ENCODE peak calls at places on chromosome 22, in eight cellular contexts. O is BJ, A is tibial artery, E is left lung, V is AG09309, S is GM23338, U is cardiac fibroblast, W is brain microvascular endothelial cell. T is an unnamed sample.

GRCh38 chr22:44938886-44939285 is 70.9 kb downstream of the PHF21B start:
- DNase-seq in O (no peak), A (no peak), E (no peak), V (no peak), S (no peak), U (no peak), W (no peak), T (no peak)

GRCh38 chr22:37843746-37844089 is 416 bp downstream of the ANKRD54 start:
- DNase-seq in O (no peak), A (peak; percentile 28), E (no peak), V (no peak), S (peak; percentile 58), U (no peak), W (no peak), T (no peak)

GRCh38 chr22:37681556-37682049 is 4.5 kb upstream of the NOL12 start:
- DNase-seq in O (no peak), A (peak; percentile 55), E (peak; percentile 67), V (peak; percentile 37), S (peak; percentile 91), U (peak; percentile 84), W (peak; percentile 70), T (no peak)

GRCh38 chr22:48796295-48797015 is 1031.2 kb downstream of the BRD1 start:
- DNase-seq in O (no peak), A (no peak), E (no peak), V (no peak), S (no peak), U (no peak), W (no peak), T (no peak)

GRCh38 chr22:50246242-50247175 is 1.7 kb upstream of the TUBGCP6 start:
- DNase-seq in O (no peak), A (no peak), E (no peak), V (no peak), S (peak; percentile 54), U (no peak), W (no peak), T (no peak)

GRCh38 chr22:45680932-45681700 is 9.5 kb downstream of the ATXN10 start:
- DNase-seq in O (no peak), A (no peak), E (no peak), V (peak; percentile 41), S (no peak), U (peak; percentile 38), W (peak; percentile 47), T (no peak)

GRCh38 chr22:27212617-27213177 is 555.3 kb downstream of the MIAT start:
- DNase-seq in O (peak; percentile 96), A (peak; percentile 95), E (peak; percentile 73), V (peak; percentile 100), S (no peak), U (peak; percentile 100), W (peak; percentile 90), T (peak; percentile 99)

GRCh38 chr22:46514592-46515207 is 22.7 kb downstream of the CELSR1 start:
- DNase-seq in O (no peak), A (no peak), E (no peak), V (no peak), S (no peak), U (peak; percentile 43), W (peak; percentile 55), T (no peak)

GRCh38 chr22:26903030-26903856 is 245.9 kb downstream of the MIAT start:
- DNase-seq in O (no peak), A (no peak), E (no peak), V (no peak), S (peak; percentile 59), U (no peak), W (no peak), T (no peak)

GRCh38 chr22:50189849-50190181 is 4.1 kb downstream of the TRABD start:
- DNase-seq in O (no peak), A (no peak), E (no peak), V (no peak), S (no peak), U (no peak), W (no peak), T (no peak)

GRCh38 chr22:48577014-48577690 is 1250.5 kb downstream of the BRD1 start:
- DNase-seq in O (no peak), A (no peak), E (no peak), V (no peak), S (no peak), U (no peak), W (no peak), T (no peak)

GRCh38 chr22:30182833-30183232 is 63.7 kb downstream of the LIF start:
- DNase-seq in O (no peak), A (no peak), E (no peak), V (no peak), S (no peak), U (no peak), W (no peak), T (no peak)

GRCh38 chr22:49979587-49980264 is 19.2 kb downstream of the PIM3 start:
- DNase-seq in O (no peak), A (peak; percentile 25), E (no peak), V (no peak), S (peak; percentile 83), U (peak; percentile 52), W (peak; percentile 56), T (no peak)

GRCh38 chr22:47169801-47170140 is 407.3 kb downstream of the TBC1D22A start:
- DNase-seq in O (no peak), A (peak; percentile 7), E (peak; percentile 31), V (no peak), S (no peak), U (no peak), W (no peak), T (no peak)

GRCh38 chr22:48761546-48761945 is 1066.1 kb downstream of the BRD1 start:
- DNase-seq in O (no peak), A (peak; percentile 9), E (peak; percentile 16), V (no peak), S (no peak), U (no peak), W (no peak), T (no peak)

GRCh38 chr22:40265783-40266182 is 80.5 kb upstream of the ADSL start:
- DNase-seq in O (no peak), A (no peak), E (no peak), V (no peak), S (no peak), U (no peak), W (peak; percentile 6), T (no peak)

GRCh38 chr22:47030881-47031627 is 268.6 kb downstream of the TBC1D22A start:
- DNase-seq in O (no peak), A (peak; percentile 29), E (peak; percentile 31), V (no peak), S (no peak), U (no peak), W (no peak), T (no peak)

GRCh38 chr22:47846206-47846605 is 1083.8 kb downstream of the TBC1D22A start:
- DNase-seq in O (no peak), A (no peak), E (no peak), V (no peak), S (no peak), U (no peak), W (no peak), T (no peak)

GRCh38 chr22:40294696-40295095 is 51.6 kb upstream of the ADSL start:
- DNase-seq in O (no peak), A (no peak), E (no peak), V (no peak), S (no peak), U (no peak), W (no peak), T (no peak)

GRCh38 chr22:48171294-48171693 is 1408.8 kb downstream of the TBC1D22A start:
- DNase-seq in O (no peak), A (no peak), E (no peak), V (no peak), S (no peak), U (no peak), W (no peak), T (no peak)

GRCh38 chr22:33865248-33865647 is 55.0 kb downstream of the LARGE1 start:
- DNase-seq in O (no peak), A (no peak), E (no peak), V (no peak), S (no peak), U (no peak), W (no peak), T (no peak)

DNA sequence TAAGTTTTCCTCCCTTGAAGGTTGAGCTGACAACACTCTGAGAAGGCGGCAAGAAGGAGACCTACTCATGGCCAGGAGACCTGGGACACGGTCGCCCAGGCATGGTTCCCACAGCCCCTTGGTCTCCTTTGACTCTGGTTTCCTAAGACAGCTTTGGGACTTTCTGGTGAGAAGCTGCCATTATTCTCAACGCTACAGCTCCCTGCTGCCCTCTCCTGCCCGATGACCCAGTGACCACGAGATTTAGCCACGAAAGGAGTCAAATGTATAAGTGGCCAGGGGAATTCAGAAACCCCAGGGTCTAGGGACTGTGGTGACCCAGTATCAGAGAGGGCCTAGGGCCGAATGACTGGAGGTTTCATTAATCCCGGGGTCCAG is 696 bp upstream of the SDF2L1 start:
- DNase-seq in O (no peak), A (peak; percentile 48), E (no peak), V (no peak), S (peak; percentile 68), U (peak; percentile 65), W (no peak), T (no peak)
- H3K4me3 ChIP-seq in O (peak overlapping the region; percentile 65), A (peak overlapping the region; percentile 65), E (peak overlapping the region; percentile 83), V (peak overlapping the region; percentile 56), S (peak overlapping the region; percentile 90), U (peak overlapping the region; percentile 47), W (peak overlapping the region; percentile 64), T (peak overlapping the region; percentile 66)

GRCh38 chr22:23837911-23838685 is 708 bp downstream of the DERL3 start:
- DNase-seq in O (no peak), A (no peak), E (no peak), V (no peak), S (peak; percentile 60), U (no peak), W (no peak), T (no peak)
- TF ChIP-seq CTCF in O (no peak), A (no peak), E (no peak), V (no peak), S (no peak), U (no peak), W (no peak), T (no peak)

GRCh38 chr22:36587289-36588154 is 58.6 kb upstream of the EIF3D start:
- DNase-seq in O (peak; percentile 43), A (no peak), E (no peak), V (peak; percentile 31), S (no peak), U (peak; percentile 42), W (peak; percentile 26), T (no peak)
- H3K4me3 ChIP-seq in O (peak overlapping the region; percentile 15), A (no peak overlapping the region), E (no peak overlapping the region), V (peak overlapping the region; percentile 26), S (no peak overlapping the region), U (peak overlapping the region; percentile 1), W (no peak overlapping the region), T (peak overlapping the region; percentile 43)

DNA sequence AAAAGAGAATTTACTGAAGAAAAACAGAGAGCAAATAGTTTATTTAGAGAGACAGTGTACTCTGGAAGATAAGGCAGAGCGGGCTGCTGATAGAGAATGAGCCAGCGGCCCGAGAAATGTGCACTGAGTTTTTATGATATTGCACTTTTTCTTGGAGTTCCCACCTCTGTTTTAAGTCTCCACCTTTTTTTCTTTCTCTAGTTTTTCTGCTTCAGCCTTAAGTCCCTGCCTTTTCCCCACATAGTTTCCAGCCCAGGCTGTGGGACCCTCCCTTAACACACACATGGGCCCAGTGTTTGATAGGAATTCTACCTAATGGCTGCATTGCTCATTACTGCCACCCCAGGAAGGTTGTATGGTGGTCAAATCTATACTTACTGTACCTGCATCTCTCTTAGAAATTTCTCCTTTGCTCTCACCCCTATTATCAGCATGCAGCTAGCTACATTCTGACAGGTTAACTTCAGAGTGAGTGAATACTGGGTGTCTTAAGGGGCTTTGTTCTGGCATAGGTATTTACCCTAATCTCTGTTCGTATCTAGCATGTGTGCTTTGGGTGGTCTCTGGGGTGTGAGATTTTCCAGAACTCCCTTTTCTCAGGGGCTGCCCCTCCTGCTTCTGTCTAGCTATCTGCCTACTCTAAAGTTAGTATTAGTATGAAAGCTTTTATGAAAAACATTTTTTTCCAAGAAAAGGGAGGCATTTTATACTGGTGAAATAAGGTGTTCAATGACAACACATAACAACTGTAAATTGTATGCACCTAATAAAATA is 127.3 kb upstream of the TOP3B start:
- DNase-seq in O (no peak), A (no peak), E (no peak), V (no peak), S (peak; percentile 56), U (no peak), W (no peak), T (no peak)
- TF ChIP-seq CTCF in O (no peak), A (no peak), E (no peak), V (no peak), S (peak; percentile 40), U (peak; percentile 11), W (peak; percentile 32), T (no peak)

T was measured in AG04449.